ENCODE peak calls at places on chromosomes 6 and 20, in seven cellular contexts. One of them, this sample, is unnamed.

GRCh38 chr6:37807656-37808055 is 11.9 kb upstream of the ZFAND3 start:
- DNase-seq in GM23338: peak; percentile 42
- DNase-seq in SK-N-SH: peak; percentile 68
- DNase-seq in MM.1S: no peak
- DNase-seq in hepatocyte: no peak
- DNase-seq in neural progenitor cell: no peak
- DNase-seq in PC-3: no peak
- DNase-seq in this sample: no peak

GRCh38 chr6:14390805-14391204 is 273.2 kb downstream of the CD83 start:
- DNase-seq in hepatocyte: no peak
- DNase-seq in PC-3: no peak
- DNase-seq in MM.1S: no peak
- DNase-seq in neural progenitor cell: no peak
- DNase-seq in SK-N-SH: no peak
- DNase-seq in GM23338: no peak
- DNase-seq in this sample: no peak

GRCh38 chr6:75794954-75795739 is 46.1 kb downstream of the MYO6 start:
- DNase-seq in PC-3: no peak
- DNase-seq in hepatocyte: no peak
- DNase-seq in MM.1S: no peak
- DNase-seq in GM23338: no peak
- DNase-seq in neural progenitor cell: no peak
- DNase-seq in SK-N-SH: no peak
- DNase-seq in this sample: no peak

GRCh38 chr6:32935551-32936246 is 5.1 kb downstream of the HLA-DMB start:
- DNase-seq in GM23338: no peak
- DNase-seq in neural progenitor cell: no peak
- DNase-seq in PC-3: no peak
- DNase-seq in hepatocyte: no peak
- DNase-seq in SK-N-SH: no peak
- DNase-seq in MM.1S: no peak
- DNase-seq in this sample: no peak

GRCh38 chr6:149234051-149234962 is 83.2 kb upstream of the TAB2 start:
- DNase-seq in neural progenitor cell: no peak
- DNase-seq in MM.1S: no peak
- DNase-seq in PC-3: peak; percentile 52
- DNase-seq in GM23338: no peak
- DNase-seq in hepatocyte: no peak
- DNase-seq in SK-N-SH: no peak
- DNase-seq in this sample: no peak

GRCh38 chr20:5095931-5096330 is 23.8 kb downstream of the PCNA start:
- DNase-seq in neural progenitor cell: no peak
- DNase-seq in SK-N-SH: no peak
- DNase-seq in GM23338: no peak
- DNase-seq in PC-3: no peak
- DNase-seq in MM.1S: no peak
- DNase-seq in hepatocyte: no peak
- DNase-seq in this sample: no peak

GRCh38 chr6:27892596-27893058 is 19.6 kb downstream of the OR2B2 start:
- DNase-seq in SK-N-SH: no peak
- DNase-seq in MM.1S: no peak
- DNase-seq in hepatocyte: no peak
- DNase-seq in GM23338: no peak
- DNase-seq in neural progenitor cell: no peak
- DNase-seq in PC-3: peak; percentile 26
- DNase-seq in this sample: no peak

GRCh38 chr20:59082077-59082740 is 39.6 kb upstream of the PRELID3B start:
- DNase-seq in GM23338: peak; percentile 21
- DNase-seq in neural progenitor cell: no peak
- DNase-seq in PC-3: peak; percentile 71
- DNase-seq in hepatocyte: no peak
- DNase-seq in SK-N-SH: no peak
- DNase-seq in MM.1S: no peak
- DNase-seq in this sample: peak; percentile 37

GRCh38 chr20:15395457-15395856 is 1058.0 kb upstream of the FLRT3 start:
- DNase-seq in MM.1S: no peak
- DNase-seq in hepatocyte: no peak
- DNase-seq in neural progenitor cell: no peak
- DNase-seq in PC-3: no peak
- DNase-seq in GM23338: no peak
- DNase-seq in SK-N-SH: no peak
- DNase-seq in this sample: no peak

GRCh38 chr20:63090682-63091571 is 84.2 kb upstream of the BHLHE23 start:
- DNase-seq in neural progenitor cell: no peak
- DNase-seq in GM23338: no peak
- DNase-seq in PC-3: peak; percentile 16
- DNase-seq in MM.1S: no peak
- DNase-seq in hepatocyte: no peak
- DNase-seq in SK-N-SH: no peak
- DNase-seq in this sample: no peak

GRCh38 chr20:24470031-24470781 is 777 bp downstream of the SYNDIG1 start:
- DNase-seq in GM23338: peak; percentile 50
- DNase-seq in neural progenitor cell: peak; percentile 59
- DNase-seq in SK-N-SH: peak; percentile 33
- DNase-seq in MM.1S: peak; percentile 49
- DNase-seq in hepatocyte: peak; percentile 28
- DNase-seq in PC-3: no peak
- DNase-seq in this sample: no peak

GRCh38 chr6:158016571-158017383 is 35.1 kb downstream of the SYNJ2 start:
- DNase-seq in PC-3: no peak
- DNase-seq in neural progenitor cell: peak; percentile 28
- DNase-seq in hepatocyte: no peak
- DNase-seq in SK-N-SH: no peak
- DNase-seq in MM.1S: no peak
- DNase-seq in GM23338: no peak
- DNase-seq in this sample: no peak

GRCh38 chr6:166474721-166475565 is 92.2 kb upstream of the MPC1 start:
- DNase-seq in SK-N-SH: no peak
- DNase-seq in hepatocyte: no peak
- DNase-seq in neural progenitor cell: no peak
- DNase-seq in PC-3: no peak
- DNase-seq in GM23338: no peak
- DNase-seq in MM.1S: no peak
- DNase-seq in this sample: no peak

GRCh38 chr6:169075211-169075621 is 178.4 kb downstream of the THBS2 start:
- DNase-seq in SK-N-SH: no peak
- DNase-seq in MM.1S: no peak
- DNase-seq in neural progenitor cell: no peak
- DNase-seq in GM23338: no peak
- DNase-seq in PC-3: no peak
- DNase-seq in hepatocyte: peak; percentile 35
- DNase-seq in this sample: no peak

GRCh38 chr20:39318911-39319310 is 356.8 kb downstream of the DHX35 start:
- DNase-seq in SK-N-SH: no peak
- DNase-seq in neural progenitor cell: no peak
- DNase-seq in PC-3: no peak
- DNase-seq in GM23338: no peak
- DNase-seq in hepatocyte: no peak
- DNase-seq in MM.1S: no peak
- DNase-seq in this sample: no peak

GRCh38 chr20:38751360-38751976 is 3.2 kb downstream of the ACTR5 start:
- DNase-seq in MM.1S: peak; percentile 52
- DNase-seq in PC-3: peak; percentile 68
- DNase-seq in SK-N-SH: peak; percentile 60
- DNase-seq in hepatocyte: peak; percentile 54
- DNase-seq in neural progenitor cell: peak; percentile 39
- DNase-seq in GM23338: peak; percentile 56
- DNase-seq in this sample: peak; percentile 57

GRCh38 chr6:15997751-15998388 is 131.0 kb upstream of the MYLIP start:
- DNase-seq in hepatocyte: peak; percentile 47
- DNase-seq in GM23338: peak; percentile 6
- DNase-seq in neural progenitor cell: no peak
- DNase-seq in PC-3: no peak
- DNase-seq in SK-N-SH: no peak
- DNase-seq in MM.1S: no peak
- DNase-seq in this sample: no peak

GRCh38 chr6:39982720-39983119 is 48.5 kb upstream of the MOCS1 start:
- DNase-seq in MM.1S: no peak
- DNase-seq in hepatocyte: no peak
- DNase-seq in PC-3: no peak
- DNase-seq in neural progenitor cell: no peak
- DNase-seq in GM23338: no peak
- DNase-seq in SK-N-SH: no peak
- DNase-seq in this sample: no peak

GRCh38 chr6:37904590-37904989 is 85.1 kb downstream of the ZFAND3 start:
- DNase-seq in neural progenitor cell: no peak
- DNase-seq in PC-3: no peak
- DNase-seq in GM23338: no peak
- DNase-seq in hepatocyte: no peak
- DNase-seq in SK-N-SH: no peak
- DNase-seq in MM.1S: no peak
- DNase-seq in this sample: no peak

GRCh38 chr6:108746411-108746810 is 101.8 kb upstream of the ARMC2 start:
- DNase-seq in PC-3: no peak
- DNase-seq in neural progenitor cell: no peak
- DNase-seq in SK-N-SH: no peak
- DNase-seq in GM23338: no peak
- DNase-seq in hepatocyte: peak; percentile 44
- DNase-seq in MM.1S: no peak
- DNase-seq in this sample: no peak

DNA sequence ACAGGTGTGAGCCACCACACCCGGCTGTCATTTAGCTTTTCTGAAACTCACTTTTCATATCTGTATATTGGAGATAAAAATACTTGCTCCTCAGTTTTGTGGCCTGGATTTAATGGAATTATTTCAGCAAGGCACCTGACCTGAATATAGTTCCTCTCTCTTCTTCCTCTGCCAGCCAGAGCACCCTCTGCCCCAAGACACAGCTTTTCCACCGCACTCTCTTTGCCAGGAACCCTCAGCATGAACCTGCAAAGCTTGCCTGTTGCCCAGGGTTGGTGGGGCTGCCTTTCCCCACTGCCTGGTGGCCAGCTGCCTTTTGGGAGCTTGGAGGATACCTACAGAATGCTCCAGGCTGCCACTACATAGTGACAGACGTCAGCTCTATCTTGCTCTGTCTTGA is 3.1 kb downstream of the GTSF1L start:
- DNase-seq in hepatocyte: no peak
- DNase-seq in MM.1S: no peak
- DNase-seq in neural progenitor cell: no peak
- DNase-seq in SK-N-SH: no peak
- DNase-seq in GM23338: no peak
- DNase-seq in PC-3: no peak
- DNase-seq in this sample: no peak
- TF ChIP-seq CTCF in hepatocyte: no peak
- TF ChIP-seq CTCF in MM.1S: no peak
- TF ChIP-seq CTCF in neural progenitor cell: no peak
- TF ChIP-seq CTCF in SK-N-SH: no peak
- TF ChIP-seq CTCF in GM23338: no peak
- TF ChIP-seq CTCF in PC-3: no peak
- TF ChIP-seq CTCF in this sample: no peak

DNA sequence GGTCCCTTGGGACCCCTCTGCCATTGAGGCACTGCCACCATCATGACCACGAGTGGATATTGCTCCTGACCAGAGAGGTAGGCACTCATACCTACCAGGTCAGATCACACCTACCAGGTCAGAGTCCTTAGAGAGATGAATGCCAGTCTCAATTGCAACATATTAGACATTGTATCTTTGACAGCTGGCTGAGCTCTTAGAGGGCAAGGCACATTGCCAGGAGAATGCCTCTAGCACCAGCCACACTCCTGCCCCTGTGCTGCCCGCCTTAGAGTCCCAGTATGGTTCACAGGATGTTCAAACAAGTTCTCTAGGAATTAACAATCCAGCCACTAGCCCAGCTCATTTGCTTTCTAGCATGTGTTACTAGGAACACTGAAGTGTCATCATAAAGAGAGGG is 65.9 kb downstream of the TMEM244 start:
- DNase-seq in GM23338: no peak
- DNase-seq in SK-N-SH: no peak
- DNase-seq in hepatocyte: no peak
- DNase-seq in PC-3: no peak
- DNase-seq in MM.1S: no peak
- DNase-seq in neural progenitor cell: no peak
- DNase-seq in this sample: no peak
- H3K4me2 ChIP-seq in GM23338: no peak overlapping the region
- H3K4me2 ChIP-seq in SK-N-SH: no peak overlapping the region
- H3K4me2 ChIP-seq in hepatocyte: no peak overlapping the region
- H3K4me2 ChIP-seq in PC-3: no peak overlapping the region
- H3K4me2 ChIP-seq in MM.1S: no peak overlapping the region
- H3K4me2 ChIP-seq in neural progenitor cell: no peak overlapping the region
- H3K4me2 ChIP-seq in this sample: no peak overlapping the region

GRCh38 chr6:81769834-81770233 is 17.4 kb upstream of the TENT5A start:
- DNase-seq in neural progenitor cell: peak; percentile 27
- DNase-seq in GM23338: peak; percentile 49
- DNase-seq in MM.1S: no peak
- DNase-seq in SK-N-SH: no peak
- DNase-seq in PC-3: peak; percentile 81
- DNase-seq in hepatocyte: no peak
- DNase-seq in this sample: no peak
- TF ChIP-seq EZH2phosphoT487 in neural progenitor cell: no peak
- TF ChIP-seq EZH2phosphoT487 in GM23338: no peak
- TF ChIP-seq EZH2phosphoT487 in MM.1S: no peak
- TF ChIP-seq EZH2phosphoT487 in SK-N-SH: no peak
- TF ChIP-seq EZH2phosphoT487 in PC-3: no peak
- TF ChIP-seq EZH2phosphoT487 in hepatocyte: no peak
- TF ChIP-seq EZH2phosphoT487 in this sample: no peak

DNA sequence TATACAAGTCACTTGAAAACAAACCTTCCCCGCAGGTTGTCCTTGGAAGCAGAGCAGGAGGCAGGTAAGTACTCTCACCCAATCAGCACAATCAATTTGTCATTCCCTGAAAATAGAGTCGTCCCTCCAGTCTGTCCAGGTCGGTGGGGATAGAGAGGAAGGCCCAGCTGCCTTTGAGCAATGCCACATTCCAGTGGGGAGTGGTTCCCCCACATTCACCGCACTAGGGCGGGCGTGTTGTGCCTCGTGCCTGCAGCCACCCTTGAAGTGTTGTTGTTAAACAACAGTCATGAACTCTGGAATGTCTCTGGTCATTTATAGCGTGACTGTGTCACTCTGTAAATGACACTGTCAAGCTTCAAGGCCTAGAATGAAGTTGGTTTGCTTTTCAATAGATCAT is 33.4 kb downstream of the PRDM1 start:
- DNase-seq in neural progenitor cell: no peak
- DNase-seq in MM.1S: no peak
- DNase-seq in hepatocyte: peak; percentile 77
- DNase-seq in GM23338: no peak
- DNase-seq in SK-N-SH: no peak
- DNase-seq in PC-3: peak; percentile 92
- DNase-seq in this sample: no peak
- TF ChIP-seq CTCF in neural progenitor cell: no peak
- TF ChIP-seq CTCF in MM.1S: no peak
- TF ChIP-seq CTCF in hepatocyte: no peak
- TF ChIP-seq CTCF in GM23338: no peak
- TF ChIP-seq CTCF in SK-N-SH: no peak
- TF ChIP-seq CTCF in PC-3: no peak
- TF ChIP-seq CTCF in this sample: no peak

DNA sequence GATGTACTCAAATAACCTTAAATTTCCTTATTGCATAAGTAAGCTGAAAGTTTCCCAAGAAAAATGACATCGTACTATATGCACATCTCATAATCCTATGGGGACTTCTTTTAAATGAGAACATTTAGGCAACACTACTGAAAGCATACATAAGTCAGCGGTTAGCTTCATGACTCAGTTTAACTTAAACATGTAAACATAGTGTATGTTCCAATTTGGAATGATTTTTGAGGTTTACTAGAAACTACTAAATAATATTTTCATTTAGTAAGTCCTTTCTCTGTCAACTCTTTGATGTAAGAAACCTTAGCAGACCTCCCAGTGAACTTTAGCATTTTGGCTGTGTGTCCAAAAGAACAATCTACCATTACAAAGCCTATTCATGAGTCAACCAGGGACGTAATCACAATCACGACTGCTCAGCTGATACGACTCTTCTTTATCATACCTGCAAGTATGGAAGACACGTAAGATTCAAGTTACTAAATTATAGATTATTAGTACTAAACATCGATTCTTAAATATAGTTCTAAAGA is 19.3 kb downstream of the HIVEP2 start:
- DNase-seq in hepatocyte: peak; percentile 8
- DNase-seq in MM.1S: no peak
- DNase-seq in neural progenitor cell: no peak
- DNase-seq in PC-3: no peak
- DNase-seq in SK-N-SH: no peak
- DNase-seq in GM23338: no peak
- DNase-seq in this sample: no peak
- H3K4me2 ChIP-seq in hepatocyte: peak overlapping the region; percentile 88
- H3K4me2 ChIP-seq in MM.1S: no peak overlapping the region
- H3K4me2 ChIP-seq in neural progenitor cell: no peak overlapping the region
- H3K4me2 ChIP-seq in PC-3: no peak overlapping the region
- H3K4me2 ChIP-seq in SK-N-SH: no peak overlapping the region
- H3K4me2 ChIP-seq in GM23338: peak overlapping the region; percentile 87
- H3K4me2 ChIP-seq in this sample: no peak overlapping the region

This sample was measured in OCI-LY7.